ENCODE peak calls at places on chromosomes 7 and 10, in four cellular contexts. U is astrocyte of the cerebellum, B is lower lobe of right lung, D is HCT116. T is an unnamed sample.

GRCh38 chr7:40506158-40506557 is 371.4 kb downstream of the SUGCT start:
- DNase-seq in U (no peak), D (no peak), B (no peak), T (no peak)

GRCh38 chr7:76246804-76247389 is 45.2 kb downstream of the SRRM3 start:
- DNase-seq in U (no peak), D (no peak), B (no peak), T (no peak)

GRCh38 chr10:74930962-74931361 is 104.6 kb downstream of the KAT6B start:
- DNase-seq in D (no peak), B (no peak), U (no peak), T (no peak)

GRCh38 chr10:96840841-96841518 is 8.9 kb downstream of the LCOR start:
- DNase-seq in B (no peak), D (peak), U (no peak), T (no peak)

GRCh38 chr10:62512732-62513475 is 138.7 kb downstream of the ZNF365 start:
- DNase-seq in U (no peak), B (no peak), D (no peak), T (no peak)

GRCh38 chr10:94123253-94123995 is 129.7 kb downstream of the PLCE1 start:
- DNase-seq in U (peak), B (no peak), D (no peak), T (peak)

GRCh38 chr7:156725982-156726381 is 85.4 kb downstream of the RNF32 start:
- DNase-seq in B (no peak), D (no peak), U (no peak), T (no peak)

GRCh38 chr10:52440612-52441285 is 126.7 kb downstream of the DKK1 start:
- DNase-seq in U (no peak), D (no peak), B (no peak), T (no peak)

GRCh38 chr10:67550042-67550441 is 146.0 kb downstream of the CTNNA3 start:
- DNase-seq in B (no peak), U (no peak), D (no peak), T (no peak)

GRCh38 chr7:74364061-74364460 is 74.9 kb downstream of the CLIP2 start:
- DNase-seq in U (no peak), D (no peak), B (no peak), T (no peak)

GRCh38 chr7:158963780-158964222 is 107.4 kb downstream of the DYNC2I1 start:
- DNase-seq in U (no peak), D (no peak), B (no peak), T (no peak)

GRCh38 chr10:208616-209015 is 73.4 kb downstream of the ZMYND11 start:
- DNase-seq in D (no peak), U (no peak), B (no peak), T (no peak)

GRCh38 chr7:18128846-18129245 is 101.2 kb upstream of the PRPS1L1 start:
- DNase-seq in B (no peak), D (no peak), U (no peak), T (no peak)

GRCh38 chr10:15484128-15484527 is 113.0 kb upstream of the FAM171A1 start:
- DNase-seq in U (no peak), D (no peak), B (no peak), T (no peak)

GRCh38 chr10:77478248-77478963 is 159.2 kb downstream of the KCNMA1 start:
- DNase-seq in D (no peak), U (peak), B (no peak), T (peak)

GRCh38 chr10:45257615-45258014 is 57.8 kb downstream of the OR13A1 start:
- DNase-seq in B (no peak), D (no peak), U (no peak), T (no peak)

GRCh38 chr7:47792521-47793121 is 155.6 kb downstream of the PKD1L1 start:
- DNase-seq in D (peak), U (no peak), B (no peak), T (no peak)

GRCh38 chr10:102785818-102786217 is 42.1 kb downstream of the WBP1L start:
- DNase-seq in B (no peak), U (no peak), D (no peak), T (no peak)

GRCh38 chr7:116021237-116021636 is 9.3 kb downstream of the TFEC start:
- DNase-seq in B (no peak), U (no peak), D (no peak), T (no peak)

GRCh38 chr7:90938371-90938770 is 325.9 kb upstream of the FZD1 start:
- DNase-seq in D (no peak), B (no peak), U (no peak), T (no peak)

GRCh38 chr10:110858297-110858934 is 13.3 kb upstream of the PDCD4 start:
- DNase-seq in D (no peak), U (no peak), B (no peak), T (no peak)
- H3K4me3 ChIP-seq in D (no peak), U (no peak), B (no peak), T (no peak)

GRCh38 chr10:11454958-11455566 is 156.4 kb downstream of the USP6NL start:
- DNase-seq in D (no peak), U (no peak), B (no peak), T (no peak)
- TF ChIP-seq CTCF in D (peak), U (peak), B (no peak), T (peak)

GRCh38 chr7:127678947-127679346 is 27.0 kb downstream of the SND1 start:
- DNase-seq in D (no peak), B (no peak), U (no peak), T (no peak)

GRCh38 chr7:127674361-127674760 is 22.4 kb downstream of the SND1 start:
- DNase-seq in B (no peak), U (no peak), D (no peak), T (no peak)

GRCh38 chr7:127675716-127676115 is 23.7 kb downstream of the SND1 start:
- DNase-seq in D (no peak), U (no peak), B (no peak), T (no peak)

GRCh38 chr7:127678330-127678729 is 26.3 kb downstream of the SND1 start:
- DNase-seq in B (no peak), U (peak), D (no peak), T (no peak)

DNA sequence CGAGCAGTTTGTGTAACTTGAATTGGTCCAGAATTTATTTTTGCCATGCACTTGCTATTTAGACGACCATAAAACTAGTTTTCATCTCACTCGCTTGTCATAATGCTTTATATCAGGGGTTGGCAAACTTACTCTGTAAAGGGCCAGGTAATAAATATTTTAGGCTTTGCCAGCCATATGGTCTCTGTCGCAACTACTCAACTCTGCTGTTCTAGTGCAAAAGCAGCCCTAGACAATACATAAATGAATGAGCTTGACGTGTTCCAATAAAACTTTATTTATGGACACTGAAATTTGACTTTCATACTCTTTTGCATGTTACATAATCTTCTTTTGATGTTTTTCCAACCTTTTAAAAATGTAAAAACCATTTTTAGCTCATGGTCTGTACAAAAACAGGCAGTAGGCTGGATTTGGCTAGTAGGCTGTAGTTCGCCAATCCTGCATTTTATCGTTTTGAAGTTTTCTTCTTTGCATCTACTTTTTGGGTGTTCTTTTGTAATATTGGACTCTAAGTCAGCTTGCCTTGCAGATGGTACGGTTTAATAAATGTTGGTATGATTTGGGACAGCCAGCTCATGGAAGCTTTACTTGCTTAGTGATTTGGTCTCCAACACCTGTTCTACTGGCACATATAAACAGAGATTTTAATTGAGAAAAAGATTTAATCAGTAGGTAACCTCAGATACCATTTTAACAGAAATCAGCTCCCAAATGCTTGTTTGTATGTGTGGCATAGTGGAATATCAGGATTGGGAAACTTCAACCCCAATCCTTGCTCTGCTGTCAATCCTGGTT is 25.6 kb downstream of the SND1 start:
- DNase-seq in D (no peak), B (no peak), U (no peak), T (no peak)
- H3K4me3 ChIP-seq in D (no peak), B (no peak), U (no peak), T (no peak)

GRCh38 chr7:31734456-31734855 is 47.4 kb downstream of the PPP1R17 start:
- DNase-seq in D (no peak), U (no peak), B (no peak), T (no peak)
- TF ChIP-seq CTCF in D (no peak), U (no peak), B (no peak), T (no peak)

DNA sequence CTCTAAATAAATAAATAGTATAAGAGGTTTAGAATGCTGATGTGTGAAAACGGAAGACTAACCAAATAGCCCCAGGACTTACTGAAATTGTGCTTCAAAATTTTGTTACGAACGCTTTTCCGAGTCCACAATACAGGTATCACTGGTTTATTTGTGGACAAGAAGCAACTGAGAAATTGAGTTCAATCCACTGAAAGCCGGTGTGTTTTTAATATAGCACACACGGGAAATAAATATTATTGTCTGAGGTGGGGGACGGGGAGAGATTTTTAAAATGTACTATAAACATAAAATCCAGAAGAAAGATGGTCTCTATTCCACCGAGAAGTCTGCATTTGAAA is 598 bp downstream of the SLC16A12 start:
- DNase-seq in B (no peak), U (no peak), D (no peak), T (no peak)
- H3K4me3 ChIP-seq in B (peak), U (peak), D (no peak), T (peak)

T was measured in epithelial cell of proximal tubule.